ENCODE peak calls at places on chromosome 6, in four cellular contexts. G is fibroblast of the aortic adventitia, O is HT-29, N is ELF-1. S is an unnamed sample.

GRCh38 chr6:21592953-21593352 is 598 bp upstream of the SOX4 start:
- DNase-seq in G (no peak), O (no peak), N (no peak), S (no peak)

GRCh38 chr6:28558629-28559028 is 32.9 kb downstream of the GPX5 start:
- DNase-seq in G (no peak), O (no peak), N (no peak), S (no peak)

GRCh38 chr6:108902389-108902792 is 54.2 kb downstream of the ARMC2 start:
- DNase-seq in G (peak), O (no peak), N (no peak), S (no peak)

GRCh38 chr6:10302566-10303235 is 112.2 kb downstream of the TFAP2A start:
- DNase-seq in G (no peak), O (no peak), N (no peak), S (no peak)

GRCh38 chr6:136532030-136532429 is 18.2 kb downstream of the MAP7 start:
- DNase-seq in G (no peak), O (no peak), N (no peak), S (no peak)

GRCh38 chr6:150937126-150937906 is 71.8 kb downstream of the MTHFD1L start:
- DNase-seq in G (peak), O (no peak), N (no peak), S (no peak)

GRCh38 chr6:127115032-127115661 is 3.3 kb upstream of the RSPO3 start:
- DNase-seq in G (peak), O (no peak), N (no peak), S (no peak)

GRCh38 chr6:3032986-3033385 is 33.3 kb downstream of the NQO2 start:
- DNase-seq in G (peak), O (no peak), N (no peak), S (no peak)

GRCh38 chr6:155493694-155494143 is 38.1 kb upstream of the NOX3 start:
- DNase-seq in G (peak), O (peak), N (peak), S (peak)

GRCh38 chr6:149293244-149293643 is 24.3 kb upstream of the TAB2 start:
- DNase-seq in G (no peak), O (no peak), N (no peak), S (no peak)

GRCh38 chr6:38136547-38136946 is 317.0 kb downstream of the ZFAND3 start:
- DNase-seq in G (no peak), O (no peak), N (no peak), S (no peak)

GRCh38 chr6:82842721-82843120 is 222.9 kb downstream of the UBE3D start:
- DNase-seq in G (peak), O (no peak), N (no peak), S (no peak)

GRCh38 chr6:154502564-154502963 is 7.9 kb downstream of the CNKSR3 start:
- DNase-seq in G (no peak), O (no peak), N (no peak), S (no peak)

GRCh38 chr6:166512567-166512966 is 73.9 kb downstream of the RAMACL start:
- DNase-seq in G (no peak), O (peak), N (no peak), S (peak)

GRCh38 chr6:162713926-162714759 is 13.4 kb downstream of the PRKN start:
- DNase-seq in G (no peak), O (no peak), N (no peak), S (no peak)

GRCh38 chr6:39047434-39048327 is 900 bp upstream of the GLP1R start:
- DNase-seq in G (no peak), O (no peak), N (no peak), S (no peak)

GRCh38 chr6:12717356-12717755 is 789 bp downstream of the PHACTR1 start:
- DNase-seq in G (no peak), O (no peak), N (no peak), S (no peak)

GRCh38 chr6:131317516-131317915 is 182.2 kb downstream of the AKAP7 start:
- DNase-seq in G (peak), O (no peak), N (no peak), S (no peak)

GRCh38 chr6:7646394-7646793 is 56.4 kb downstream of the SNRNP48 start:
- DNase-seq in G (peak), O (no peak), N (no peak), S (no peak)

GRCh38 chr6:137416376-137417109 is 77.7 kb downstream of the OLIG3 start:
- DNase-seq in G (peak), O (no peak), N (peak), S (peak)

GRCh38 chr6:148565931-148566663 is 180.7 kb upstream of the UST start:
- DNase-seq in G (peak), O (peak), N (no peak), S (no peak)

GRCh38 chr6:40036186-40036585 is 101.9 kb upstream of the MOCS1 start:
- DNase-seq in G (no peak), O (no peak), N (no peak), S (peak)

GRCh38 chr6:116511424-116512131 is at the start of gene CALHM5:
- DNase-seq in G (peak), O (peak), N (peak), S (peak)

GRCh38 chr6:13488015-13488895 is 855 bp upstream of the GFOD1 start:
- DNase-seq in G (peak), O (no peak), N (peak), S (peak)

GRCh38 chr6:152474341-152474740 is 162.8 kb downstream of the SYNE1 start:
- DNase-seq in G (no peak), O (no peak), N (no peak), S (no peak)

GRCh38 chr6:114453737-114454276 is 111.0 kb upstream of the HS3ST5 start:
- DNase-seq in G (no peak), O (no peak), N (no peak), S (no peak)

GRCh38 chr6:154615483-154616025 is 105.1 kb upstream of the CNKSR3 start:
- DNase-seq in G (no peak), O (peak), N (peak), S (no peak)

GRCh38 chr6:55694148-55694547 is 115.2 kb upstream of the HMGCLL1 start:
- DNase-seq in G (peak), O (peak), N (peak), S (peak)

GRCh38 chr6:166656269-166657206 is 29.5 kb upstream of the RPS6KA2 start:
- DNase-seq in G (no peak), O (no peak), N (no peak), S (no peak)